ENCODE peak calls at places on chromosomes 2 and 18, in seven cellular contexts. K, H, W, I, U, B and E are unnamed samples.

GRCh38 chr2:70960833-70961647 is 17.4 kb upstream of the ANKRD53 start:
- DNase-seq in K (no peak), H (no peak), W (no peak), I (no peak), U (no peak), B (no peak), E (no peak)

GRCh38 chr2:209458018-209458979 is 34.5 kb downstream of the MAP2 start:
- DNase-seq in K (no peak), H (no peak), W (no peak), I (no peak), U (no peak), B (no peak), E (no peak)

GRCh38 chr2:10230499-10230898 is 72.2 kb upstream of the HPCAL1 start:
- DNase-seq in K (no peak), H (no peak), W (no peak), I (no peak), U (no peak), B (no peak), E (no peak)

GRCh38 chr2:155310589-155310988 is 612.1 kb downstream of the KCNJ3 start:
- DNase-seq in K (no peak), H (no peak), W (peak), I (peak), U (no peak), B (no peak), E (no peak)

GRCh38 chr18:9614401-9615279 is at the start of gene PPP4R1:
- DNase-seq in K (peak), H (peak), W (peak), I (peak), U (peak), B (peak), E (peak)

GRCh38 chr2:234502285-234502918 is 5.5 kb upstream of the ARL4C start:
- DNase-seq in K (no peak), H (no peak), W (peak), I (no peak), U (no peak), B (no peak), E (no peak)

GRCh38 chr2:75587954-75588587 is 27.3 kb upstream of the EVA1A start:
- DNase-seq in K (no peak), H (no peak), W (peak), I (no peak), U (no peak), B (no peak), E (no peak)

GRCh38 chr18:985301-985700 is 80.6 kb downstream of the ADCYAP1 start:
- DNase-seq in K (no peak), H (no peak), W (no peak), I (no peak), U (no peak), B (no peak), E (no peak)

GRCh38 chr2:146540271-146540932 is 1304.4 kb upstream of the ACVR2A start:
- DNase-seq in K (no peak), H (no peak), W (no peak), I (no peak), U (no peak), B (no peak), E (no peak)